ENCODE peak calls at places on chromosomes 7 and 10, in eight cellular contexts. One of them, this sample, is unnamed.

GRCh38 chr7:73308074-73308664 is 457 bp downstream of the NSUN5 start:
- DNase-seq in DMS53: peak
- DNase-seq in hypothalamus: peak
- DNase-seq in gastrocnemius medialis: no peak
- DNase-seq in EH: no peak
- DNase-seq in left ventricle myocardium inferior: no peak
- DNase-seq in NCI-H1694 treated with DMSO at 0.1 percent for 48 hours: no peak
- DNase-seq in A549: no peak
- DNase-seq in this sample: no peak

GRCh38 chr7:35258125-35258890 is 4.4 kb upstream of the TBX20 start:
- DNase-seq in DMS53: no peak
- DNase-seq in NCI-H1694 treated with DMSO at 0.1 percent for 48 hours: no peak
- DNase-seq in gastrocnemius medialis: no peak
- DNase-seq in A549: no peak
- DNase-seq in hypothalamus: no peak
- DNase-seq in left ventricle myocardium inferior: peak
- DNase-seq in EH: no peak
- DNase-seq in this sample: no peak

GRCh38 chr7:141290951-141291350 is 217.1 kb downstream of the TMEM178B start:
- DNase-seq in hypothalamus: no peak
- DNase-seq in NCI-H1694 treated with DMSO at 0.1 percent for 48 hours: no peak
- DNase-seq in gastrocnemius medialis: no peak
- DNase-seq in A549: no peak
- DNase-seq in EH: no peak
- DNase-seq in left ventricle myocardium inferior: no peak
- DNase-seq in DMS53: no peak
- DNase-seq in this sample: no peak

GRCh38 chr7:99733448-99733847 is 1.5 kb downstream of the CYP3A7 start:
- DNase-seq in gastrocnemius medialis: no peak
- DNase-seq in EH: peak
- DNase-seq in hypothalamus: no peak
- DNase-seq in A549: peak
- DNase-seq in NCI-H1694 treated with DMSO at 0.1 percent for 48 hours: no peak
- DNase-seq in DMS53: peak
- DNase-seq in left ventricle myocardium inferior: no peak
- DNase-seq in this sample: no peak

GRCh38 chr7:64758151-64758550 is 36.1 kb upstream of the ZNF138 start:
- DNase-seq in DMS53: peak
- DNase-seq in left ventricle myocardium inferior: no peak
- DNase-seq in NCI-H1694 treated with DMSO at 0.1 percent for 48 hours: no peak
- DNase-seq in hypothalamus: no peak
- DNase-seq in EH: no peak
- DNase-seq in A549: no peak
- DNase-seq in gastrocnemius medialis: no peak
- DNase-seq in this sample: no peak

GRCh38 chr7:132942721-132943120 is 139.2 kb downstream of the CHCHD3 start:
- DNase-seq in hypothalamus: no peak
- DNase-seq in NCI-H1694 treated with DMSO at 0.1 percent for 48 hours: no peak
- DNase-seq in left ventricle myocardium inferior: no peak
- DNase-seq in DMS53: no peak
- DNase-seq in EH: no peak
- DNase-seq in A549: no peak
- DNase-seq in gastrocnemius medialis: no peak
- DNase-seq in this sample: no peak

GRCh38 chr7:125599387-125599786 is 669.8 kb upstream of the POT1 start:
- DNase-seq in gastrocnemius medialis: no peak
- DNase-seq in hypothalamus: no peak
- DNase-seq in A549: no peak
- DNase-seq in EH: no peak
- DNase-seq in NCI-H1694 treated with DMSO at 0.1 percent for 48 hours: no peak
- DNase-seq in left ventricle myocardium inferior: no peak
- DNase-seq in DMS53: peak
- DNase-seq in this sample: no peak

GRCh38 chr10:31659665-31660064 is 269.0 kb downstream of the ARHGAP12 start:
- DNase-seq in NCI-H1694 treated with DMSO at 0.1 percent for 48 hours: no peak
- DNase-seq in DMS53: no peak
- DNase-seq in hypothalamus: no peak
- DNase-seq in A549: no peak
- DNase-seq in EH: no peak
- DNase-seq in gastrocnemius medialis: no peak
- DNase-seq in left ventricle myocardium inferior: no peak
- DNase-seq in this sample: no peak

GRCh38 chr10:230758-231157 is 95.5 kb downstream of the ZMYND11 start:
- DNase-seq in gastrocnemius medialis: no peak
- DNase-seq in hypothalamus: no peak
- DNase-seq in A549: peak
- DNase-seq in DMS53: peak
- DNase-seq in EH: peak
- DNase-seq in NCI-H1694 treated with DMSO at 0.1 percent for 48 hours: no peak
- DNase-seq in left ventricle myocardium inferior: no peak
- DNase-seq in this sample: no peak

GRCh38 chr10:110487411-110488123 is 10.1 kb upstream of the DUSP5 start:
- DNase-seq in EH: peak
- DNase-seq in left ventricle myocardium inferior: no peak
- DNase-seq in A549: peak
- DNase-seq in NCI-H1694 treated with DMSO at 0.1 percent for 48 hours: no peak
- DNase-seq in gastrocnemius medialis: no peak
- DNase-seq in DMS53: peak
- DNase-seq in hypothalamus: no peak
- DNase-seq in this sample: peak

GRCh38 chr10:26579256-26580063 is 118.0 kb upstream of the PDSS1 start:
- DNase-seq in A549: no peak
- DNase-seq in gastrocnemius medialis: no peak
- DNase-seq in hypothalamus: no peak
- DNase-seq in EH: no peak
- DNase-seq in left ventricle myocardium inferior: no peak
- DNase-seq in DMS53: peak
- DNase-seq in NCI-H1694 treated with DMSO at 0.1 percent for 48 hours: no peak
- DNase-seq in this sample: no peak

GRCh38 chr10:19256331-19256730 is 207.7 kb downstream of the MALRD1 start:
- DNase-seq in EH: no peak
- DNase-seq in A549: no peak
- DNase-seq in DMS53: no peak
- DNase-seq in left ventricle myocardium inferior: no peak
- DNase-seq in NCI-H1694 treated with DMSO at 0.1 percent for 48 hours: no peak
- DNase-seq in hypothalamus: no peak
- DNase-seq in gastrocnemius medialis: no peak
- DNase-seq in this sample: no peak

GRCh38 chr10:2761971-2762370 is 305.4 kb upstream of the PFKP start:
- DNase-seq in hypothalamus: no peak
- DNase-seq in EH: no peak
- DNase-seq in NCI-H1694 treated with DMSO at 0.1 percent for 48 hours: no peak
- DNase-seq in gastrocnemius medialis: no peak
- DNase-seq in DMS53: no peak
- DNase-seq in left ventricle myocardium inferior: no peak
- DNase-seq in A549: no peak
- DNase-seq in this sample: no peak

GRCh38 chr10:76329891-76330575 is 898.6 kb downstream of the LRMDA start:
- DNase-seq in left ventricle myocardium inferior: no peak
- DNase-seq in NCI-H1694 treated with DMSO at 0.1 percent for 48 hours: no peak
- DNase-seq in A549: no peak
- DNase-seq in EH: peak
- DNase-seq in hypothalamus: no peak
- DNase-seq in DMS53: peak
- DNase-seq in gastrocnemius medialis: no peak
- DNase-seq in this sample: peak

GRCh38 chr7:104990983-104991382 is 23.0 kb upstream of the KMT2E start:
- DNase-seq in left ventricle myocardium inferior: no peak
- DNase-seq in EH: no peak
- DNase-seq in hypothalamus: no peak
- DNase-seq in DMS53: no peak
- DNase-seq in gastrocnemius medialis: no peak
- DNase-seq in A549: no peak
- DNase-seq in NCI-H1694 treated with DMSO at 0.1 percent for 48 hours: no peak
- DNase-seq in this sample: no peak

GRCh38 chr10:78831457-78831856 is 237.3 kb upstream of the ZMIZ1 start:
- DNase-seq in NCI-H1694 treated with DMSO at 0.1 percent for 48 hours: no peak
- DNase-seq in left ventricle myocardium inferior: no peak
- DNase-seq in gastrocnemius medialis: no peak
- DNase-seq in hypothalamus: no peak
- DNase-seq in EH: peak
- DNase-seq in A549: no peak
- DNase-seq in DMS53: no peak
- DNase-seq in this sample: no peak

GRCh38 chr7:81467964-81468363 is 301.9 kb downstream of the HGF start:
- DNase-seq in hypothalamus: no peak
- DNase-seq in A549: no peak
- DNase-seq in EH: no peak
- DNase-seq in NCI-H1694 treated with DMSO at 0.1 percent for 48 hours: no peak
- DNase-seq in DMS53: no peak
- DNase-seq in gastrocnemius medialis: no peak
- DNase-seq in left ventricle myocardium inferior: no peak
- DNase-seq in this sample: no peak

GRCh38 chr10:70296406-70296899 is 12.6 kb upstream of the NPFFR1 start:
- DNase-seq in NCI-H1694 treated with DMSO at 0.1 percent for 48 hours: peak
- DNase-seq in EH: peak
- DNase-seq in gastrocnemius medialis: peak
- DNase-seq in left ventricle myocardium inferior: peak
- DNase-seq in DMS53: peak
- DNase-seq in A549: peak
- DNase-seq in hypothalamus: no peak
- DNase-seq in this sample: peak

GRCh38 chr10:60666221-60666620 is 112.1 kb upstream of the CDK1 start:
- DNase-seq in gastrocnemius medialis: no peak
- DNase-seq in DMS53: peak
- DNase-seq in hypothalamus: no peak
- DNase-seq in NCI-H1694 treated with DMSO at 0.1 percent for 48 hours: no peak
- DNase-seq in EH: no peak
- DNase-seq in A549: no peak
- DNase-seq in left ventricle myocardium inferior: no peak
- DNase-seq in this sample: no peak

GRCh38 chr7:131493559-131493958 is 62.9 kb downstream of the PODXL start:
- DNase-seq in EH: no peak
- DNase-seq in gastrocnemius medialis: no peak
- DNase-seq in A549: no peak
- DNase-seq in NCI-H1694 treated with DMSO at 0.1 percent for 48 hours: peak
- DNase-seq in DMS53: no peak
- DNase-seq in left ventricle myocardium inferior: no peak
- DNase-seq in hypothalamus: no peak
- DNase-seq in this sample: no peak

This sample was measured in IMR-90.